ENCODE peak calls at places on chromosomes 4 and X, in eight cellular contexts. X is stomach; M is left colon; U is iris pigment epithelial cell; O is central memory CD4-positive, alpha-beta T cell; T is NCI-H1092 treated with DMSO at 0.1 percent for 48 hours; W is GM20000; Z is epithelial cell of prostate. I is an unnamed sample.

GRCh38 chr4:99729186-99729585 is 71.6 kb upstream of the C4orf54 start:
- DNase-seq in X (no peak), M (no peak), U (no peak), O (no peak), T (no peak), W (no peak), Z (no peak), I (no peak)

GRCh38 chr4:76687730-76688441 is 210.1 kb downstream of the SOWAHB start:
- DNase-seq in X (no peak), M (no peak), U (no peak), O (no peak), T (peak; percentile 81), W (no peak), Z (no peak), I (no peak)

GRCh38 chr4:141238196-141238595 is 17.5 kb downstream of the ZNF330 start:
- DNase-seq in X (no peak), M (no peak), U (no peak), O (no peak), T (no peak), W (no peak), Z (no peak), I (no peak)

GRCh38 chrX:24987731-24988130 is 28.0 kb downstream of the ARX start:
- DNase-seq in X (no peak), M (no peak), U (no peak), O (no peak), T (no peak), W (no peak), Z (no peak), I (no peak)

GRCh38 chrX:153539171-153539978 is 21.9 kb downstream of the ATP2B3 start:
- DNase-seq in X (peak; percentile 67), M (peak; percentile 47), U (peak; percentile 52), O (peak; percentile 36), T (peak; percentile 32), W (peak; percentile 73), Z (no peak), I (peak; percentile 46)

GRCh38 chr4:99321241-99322191 is at the start of gene ADH1B:
- DNase-seq in X (no peak), M (no peak), U (no peak), O (no peak), T (no peak), W (no peak), Z (no peak), I (no peak)

GRCh38 chr4:948101-948935 is 16.1 kb downstream of the TMEM175 start:
- DNase-seq in X (peak; percentile 47), M (peak; percentile 46), U (no peak), O (no peak), T (no peak), W (no peak), Z (no peak), I (no peak)

GRCh38 chr4:78544681-78545080 is 6.9 kb upstream of the ANXA3 start:
- DNase-seq in X (no peak), M (no peak), U (no peak), O (no peak), T (no peak), W (no peak), Z (no peak), I (no peak)

GRCh38 chr4:37082912-37083311 is 161.6 kb upstream of the NWD2 start:
- DNase-seq in X (no peak), M (no peak), U (no peak), O (no peak), T (no peak), W (no peak), Z (no peak), I (no peak)

GRCh38 chrX:97639526-97639925 is 755.8 kb downstream of the RPA4 start:
- DNase-seq in X (no peak), M (no peak), U (no peak), O (no peak), T (peak; percentile 4), W (no peak), Z (no peak), I (no peak)

GRCh38 chrX:69285881-69286545 is 120.8 kb upstream of the PJA1 start:
- DNase-seq in X (peak; percentile 67), M (peak; percentile 42), U (peak; percentile 8), O (peak; percentile 30), T (peak; percentile 43), W (peak; percentile 63), Z (no peak), I (peak; percentile 23)

GRCh38 chr4:52588771-52589591 is 70.1 kb downstream of the USP46 start:
- DNase-seq in X (no peak), M (no peak), U (peak; percentile 96), O (peak; percentile 74), T (no peak), W (no peak), Z (peak; percentile 68), I (no peak)

GRCh38 chrX:54865208-54865607 is 55.4 kb upstream of the TRO start:
- DNase-seq in X (no peak), M (no peak), U (no peak), O (no peak), T (no peak), W (no peak), Z (no peak), I (no peak)